ENCODE peak calls at places on chromosomes 5 and 9, in four cellular contexts. X, Y, E and K are unnamed samples.

GRCh38 chr5:38757451-38758245 is 88.2 kb upstream of the OSMR start:
- DNase-seq in X (no peak), Y (peak), E (no peak), K (no peak)

GRCh38 chr5:172797800-172798199 is 26.8 kb upstream of the DUSP1 start:
- DNase-seq in X (no peak), Y (no peak), E (no peak), K (no peak)

GRCh38 chr9:677461-678097 is 163.9 kb upstream of the DMRT1 start:
- DNase-seq in X (no peak), Y (no peak), E (no peak), K (no peak)

GRCh38 chr5:157143127-157143959 is 678 bp upstream of the MED7 start:
- DNase-seq in X (peak), Y (peak), E (no peak), K (peak)

GRCh38 chr5:74471875-74472274 is 168.7 kb downstream of the ENC1 start:
- DNase-seq in X (no peak), Y (no peak), E (no peak), K (no peak)

GRCh38 chr9:127903557-127904475 is 4.4 kb upstream of the ST6GALNAC6 start:
- DNase-seq in X (no peak), Y (peak), E (peak), K (peak)

GRCh38 chr5:154198611-154199230 is 8.2 kb downstream of the GALNT10 start:
- DNase-seq in X (no peak), Y (no peak), E (no peak), K (no peak)

GRCh38 chr5:51843893-51844292 is 460.6 kb downstream of the ISL1 start:
- DNase-seq in X (no peak), Y (no peak), E (no peak), K (no peak)

GRCh38 chr5:72194846-72195245 is 87.6 kb downstream of the MAP1B start:
- DNase-seq in X (no peak), Y (no peak), E (no peak), K (no peak)

GRCh38 chr5:1144089-1144488 is 32.2 kb upstream of the SLC12A7 start:
- DNase-seq in X (no peak), Y (no peak), E (no peak), K (no peak)

GRCh38 chr9:137191691-137192447 is 3.4 kb downstream of the SSNA1 start:
- DNase-seq in X (peak), Y (no peak), E (no peak), K (no peak)

GRCh38 chr9:126451316-126451885 is 124.8 kb downstream of the MVB12B start:
- DNase-seq in X (no peak), Y (no peak), E (no peak), K (peak)

GRCh38 chr9:16960084-16960483 is 89.6 kb upstream of the BNC2 start:
- DNase-seq in X (no peak), Y (no peak), E (no peak), K (no peak)

GRCh38 chr5:72302171-72302570 is 17.9 kb downstream of the MRPS27 start:
- DNase-seq in X (no peak), Y (no peak), E (no peak), K (no peak)

GRCh38 chr5:78574157-78574673 is 74.4 kb downstream of the LHFPL2 start:
- DNase-seq in X (no peak), Y (no peak), E (no peak), K (no peak)

GRCh38 chr5:1909346-1909985 is 26.7 kb upstream of the IRX4 start:
- DNase-seq in X (no peak), Y (no peak), E (no peak), K (peak)

GRCh38 chr5:169029661-169030274 is 271.2 kb downstream of the SLIT3 start:
- DNase-seq in X (no peak), Y (no peak), E (no peak), K (no peak)

GRCh38 chr9:128275198-128276007 is at the start of gene GOLGA2:
- DNase-seq in X (no peak), Y (peak), E (no peak), K (no peak)

GRCh38 chr9:100324594-100325200 is 28.0 kb downstream of the TEX10 start:
- DNase-seq in X (no peak), Y (no peak), E (no peak), K (no peak)

GRCh38 chr5:125349432-125349831 is 603.0 kb upstream of the ZNF608 start:
- DNase-seq in X (no peak), Y (no peak), E (no peak), K (no peak)

GRCh38 chr5:112018846-112019245 is 261.9 kb upstream of the NREP start:
- DNase-seq in X (no peak), Y (no peak), E (no peak), K (no peak)